ENCODE peak calls at places on chromosomes 6 and 20, in five cellular contexts. G is HTR-8/SVneo, K is cardiac fibroblast, M is skeletal muscle cell, A is HEK293T. S is an unnamed sample.

GRCh38 chr6:77040566-77041195 is 422.6 kb downstream of the HTR1B start:
- DNase-seq in G (no peak), K (no peak), A (no peak), M (no peak), S (no peak)

GRCh38 chr6:111823831-111824607 is 49.2 kb downstream of the FYN start:
- DNase-seq in K (peak), A (no peak), G (peak), M (no peak), S (no peak)

GRCh38 chr6:106619223-106619622 is 10.1 kb downstream of the RTN4IP1 start:
- DNase-seq in K (no peak), G (no peak), M (no peak), A (no peak), S (no peak)

GRCh38 chr6:122894791-122895190 is 101.2 kb upstream of the CLVS2 start:
- DNase-seq in G (no peak), K (no peak), A (peak), M (no peak), S (no peak)

GRCh38 chr20:49887251-49887827 is 28.0 kb downstream of the SPATA2 start:
- DNase-seq in A (no peak), G (no peak), K (no peak), M (no peak), S (peak)

GRCh38 chr6:112218563-112218962 is 35.8 kb downstream of the LAMA4 start:
- DNase-seq in A (no peak), M (no peak), G (no peak), K (peak), S (no peak)

GRCh38 chr6:7108964-7109836 is 1.4 kb downstream of the RREB1 start:
- DNase-seq in G (peak), A (peak), K (peak), M (no peak), S (peak)

GRCh38 chr6:52399511-52400315 is 20.4 kb upstream of the EFHC1 start:
- DNase-seq in M (no peak), K (peak), G (peak), A (peak), S (peak)

GRCh38 chr6:20454201-20454824 is 52.6 kb downstream of the E2F3 start:
- DNase-seq in K (no peak), M (no peak), G (no peak), A (no peak), S (no peak)

GRCh38 chr6:42692151-42692911 is 30.1 kb downstream of the PRPH2 start:
- DNase-seq in G (no peak), M (peak), K (peak), A (no peak), S (no peak)

GRCh38 chr6:29142349-29142748 is 28.4 kb upstream of the OR2J2 start:
- DNase-seq in M (no peak), K (no peak), G (peak), A (no peak), S (no peak)